ENCODE peak calls at places on chromosomes 7 and 10, in seven cellular contexts. I, T, Y, N, M, Q and X are unnamed samples.
A peak's percentile ranks its signal among the peaks of the same experiment; 100 is the strongest.

GRCh38 chr7:74475243-74475986 is 21.7 kb downstream of the GTF2IRD1 start:
- DNase-seq in I (no peak), T (no peak), Y (no peak), N (no peak), M (no peak), Q (peak; percentile 83), X (no peak)

GRCh38 chr10:68559872-68560200 is 301 bp upstream of the TET1 start:
- DNase-seq in I (no peak), T (no peak), Y (peak; percentile 24), N (no peak), M (no peak), Q (no peak), X (no peak)

GRCh38 chr7:127578036-127578684 is 7.2 kb downstream of the GCC1 start:
- DNase-seq in I (no peak), T (no peak), Y (peak; percentile 37), N (no peak), M (peak; percentile 41), Q (no peak), X (no peak)

GRCh38 chr7:90720970-90721768 is 125.0 kb downstream of the CDK14 start:
- DNase-seq in I (no peak), T (no peak), Y (no peak), N (no peak), M (peak; percentile 43), Q (peak; percentile 67), X (no peak)

GRCh38 chr10:97743169-97743945 is 6.4 kb downstream of the ZFYVE27 start:
- DNase-seq in I (no peak), T (no peak), Y (no peak), N (no peak), M (no peak), Q (no peak), X (no peak)

GRCh38 chr7:71683382-71683781 is 551.4 kb downstream of the GALNT17 start:
- DNase-seq in I (no peak), T (no peak), Y (no peak), N (no peak), M (no peak), Q (no peak), X (no peak)

GRCh38 chr10:121886997-121887622 is 40.7 kb downstream of the ATE1 start:
- DNase-seq in I (peak; percentile 35), T (peak; percentile 24), Y (peak; percentile 69), N (peak; percentile 67), M (peak; percentile 46), Q (peak; percentile 67), X (peak; percentile 34)

GRCh38 chr10:69364232-69364631 is 52.5 kb downstream of the TACR2 start:
- DNase-seq in I (no peak), T (no peak), Y (no peak), N (no peak), M (no peak), Q (no peak), X (no peak)

GRCh38 chr10:132616170-132616994 is 78.8 kb downstream of the INPP5A start:
- DNase-seq in I (no peak), T (no peak), Y (peak; percentile 87), N (no peak), M (no peak), Q (no peak), X (no peak)

GRCh38 chr7:102292813-102293798 is 6.4 kb downstream of the SH2B2 start:
- DNase-seq in I (no peak), T (no peak), Y (no peak), N (no peak), M (peak; percentile 18), Q (no peak), X (no peak)

GRCh38 chr10:62099299-62099698 is 169.3 kb downstream of the RTKN2 start:
- DNase-seq in I (no peak), T (no peak), Y (no peak), N (no peak), M (no peak), Q (no peak), X (no peak)

GRCh38 chr10:116001266-116001857 is 271.6 kb downstream of the GFRA1 start:
- DNase-seq in I (no peak), T (no peak), Y (no peak), N (no peak), M (no peak), Q (no peak), X (no peak)

GRCh38 chr10:43274011-43274410 is 7.1 kb upstream of the RASGEF1A start:
- DNase-seq in I (no peak), T (no peak), Y (no peak), N (no peak), M (no peak), Q (no peak), X (no peak)

GRCh38 chr7:149496642-149497391 is 792 bp downstream of the ZNF746 start:
- DNase-seq in I (no peak), T (no peak), Y (peak; percentile 68), N (peak; percentile 62), M (peak; percentile 60), Q (peak; percentile 43), X (no peak)

GRCh38 chr7:26200113-26200443 is 468 bp downstream of the HNRNPA2B1 start:
- DNase-seq in I (peak; percentile 55), T (no peak), Y (peak; percentile 87), N (peak; percentile 77), M (peak; percentile 80), Q (peak; percentile 74), X (peak; percentile 31)

GRCh38 chr10:67802767-67803538 is 35.0 kb downstream of the DNAJC12 start:
- DNase-seq in I (no peak), T (no peak), Y (no peak), N (no peak), M (no peak), Q (no peak), X (no peak)

GRCh38 chr10:116866987-116867595 is 17.8 kb downstream of the ENO4 start:
- DNase-seq in I (no peak), T (no peak), Y (no peak), N (no peak), M (no peak), Q (no peak), X (peak; percentile 33)

GRCh38 chr10:17348111-17349008 is 106.0 kb downstream of the ST8SIA6 start:
- DNase-seq in I (peak; percentile 5), T (peak; percentile 26), Y (no peak), N (no peak), M (peak; percentile 83), Q (no peak), X (peak; percentile 70)

GRCh38 chr7:6589829-6590644 is at the start of gene INTS15:
- DNase-seq in I (peak; percentile 62), T (no peak), Y (peak; percentile 86), N (peak; percentile 71), M (peak; percentile 86), Q (peak; percentile 88), X (peak; percentile 54)

GRCh38 chr7:618539-619355 is 99.1 kb upstream of the PDGFA start:
- DNase-seq in I (no peak), T (no peak), Y (peak; percentile 72), N (no peak), M (no peak), Q (no peak), X (no peak)

GRCh38 chr7:150986099-150986512 is 4.7 kb upstream of the NOS3 start:
- DNase-seq in I (no peak), T (no peak), Y (peak; percentile 79), N (peak; percentile 80), M (peak; percentile 79), Q (peak; percentile 61), X (peak; percentile 32)

GRCh38 chr10:84540022-84540616 is 211.7 kb downstream of the CCSER2 start:
- DNase-seq in I (no peak), T (peak; percentile 77), Y (no peak), N (no peak), M (peak; percentile 75), Q (no peak), X (peak; percentile 83)

GRCh38 chr10:4763960-4764428 is 62.0 kb upstream of the AKR1E2 start:
- DNase-seq in I (no peak), T (peak; percentile 40), Y (no peak), N (no peak), M (no peak), Q (no peak), X (peak; percentile 80)

GRCh38 chr10:118304521-118304920 is 37.6 kb downstream of the FAM204A start:
- DNase-seq in I (no peak), T (no peak), Y (no peak), N (no peak), M (no peak), Q (no peak), X (no peak)

GRCh38 chr10:77592946-77593636 is 44.5 kb downstream of the KCNMA1 start:
- DNase-seq in I (no peak), T (peak; percentile 81), Y (no peak), N (no peak), M (peak; percentile 93), Q (no peak), X (peak; percentile 91)

GRCh38 chr7:143876218-143876617 is 25.8 kb downstream of the TCAF1 start:
- DNase-seq in I (no peak), T (no peak), Y (no peak), N (no peak), M (no peak), Q (no peak), X (no peak)

GRCh38 chr10:127991543-127992255 is 84.8 kb downstream of the PTPRE start:
- DNase-seq in I (no peak), T (no peak), Y (no peak), N (no peak), M (peak; percentile 39), Q (no peak), X (no peak)

GRCh38 chr10:43140414-43140813 is 2.2 kb downstream of the CSGALNACT2 start:
- DNase-seq in I (no peak), T (peak; percentile 85), Y (no peak), N (no peak), M (peak; percentile 52), Q (peak; percentile 51), X (peak; percentile 67)

GRCh38 chr7:27424749-27425148 is 182.1 kb downstream of the EVX1 start:
- DNase-seq in I (no peak), T (no peak), Y (no peak), N (no peak), M (no peak), Q (no peak), X (no peak)

GRCh38 chr10:105017116-105017515 is 376.0 kb downstream of the SORCS3 start:
- DNase-seq in I (no peak), T (no peak), Y (no peak), N (no peak), M (no peak), Q (no peak), X (peak; percentile 92)

GRCh38 chr10:120823251-120823650 is 27.9 kb upstream of the WDR11 start:
- DNase-seq in I (peak; percentile 59), T (peak; percentile 5), Y (no peak), N (no peak), M (no peak), Q (no peak), X (no peak)

GRCh38 chr10:14349081-14349480 is 18.4 kb upstream of the FRMD4A start:
- DNase-seq in I (peak; percentile 54), T (no peak), Y (no peak), N (no peak), M (no peak), Q (no peak), X (no peak)

GRCh38 chr7:112603673-112604072 is 122.9 kb downstream of the LSMEM1 start:
- DNase-seq in I (no peak), T (no peak), Y (no peak), N (no peak), M (no peak), Q (no peak), X (no peak)

GRCh38 chr10:94075521-94075920 is 81.8 kb downstream of the PLCE1 start:
- DNase-seq in I (no peak), T (no peak), Y (no peak), N (no peak), M (no peak), Q (no peak), X (no peak)

GRCh38 chr10:42963302-42963701 is 113.6 kb upstream of the RET start:
- DNase-seq in I (no peak), T (no peak), Y (peak; percentile 7), N (no peak), M (no peak), Q (no peak), X (no peak)